ENCODE peak calls at places on chromosomes 3 and 15, in four cellular contexts. L is small intestine, P is upper lobe of right lung, O is kidney epithelial cell. X is an unnamed sample.
A peak's percentile ranks its signal among the peaks of the same experiment; 100 is the strongest.

GRCh38 chr3:5192568-5193319 is 5.2 kb downstream of the EDEM1 start:
- DNase-seq in L (no peak), O (no peak), P (no peak), X (no peak)

GRCh38 chr3:49377483-49377882 is 19.3 kb upstream of the GPX1 start:
- DNase-seq in L (no peak), P (no peak), O (no peak), X (no peak)

GRCh38 chr3:157700405-157700804 is 197.2 kb upstream of the VEPH1 start:
- DNase-seq in P (no peak), O (no peak), L (no peak), X (no peak)

GRCh38 chr3:189042832-189043231 is 128.9 kb upstream of the TPRG1 start:
- DNase-seq in P (no peak), O (no peak), L (no peak), X (no peak)

GRCh38 chr3:54917862-54918261 is 10.0 kb downstream of the LRTM1 start:
- DNase-seq in L (no peak), O (no peak), P (no peak), X (no peak)

GRCh38 chr3:161369531-161369930 is 1.8 kb downstream of the SPTSSB start:
- DNase-seq in L (no peak), O (no peak), P (no peak), X (no peak)

GRCh38 chr15:82066455-82066854 is 20.6 kb upstream of the MEX3B start:
- DNase-seq in O (no peak), P (no peak), L (no peak), X (no peak)

GRCh38 chr3:100982710-100983109 is 10.5 kb downstream of the ABI3BP start:
- DNase-seq in L (no peak), O (no peak), P (peak; percentile 57), X (no peak)

GRCh38 chr3:120636790-120637401 is 40.8 kb downstream of the NDUFB4 start:
- DNase-seq in O (no peak), P (no peak), L (peak; percentile 84), X (no peak)

GRCh38 chr15:43789409-43789808 is 2.7 kb upstream of the SERF2 start:
- DNase-seq in O (no peak), P (no peak), L (no peak), X (no peak)

GRCh38 chr15:48385431-48385830 is 54.2 kb downstream of the DUT start:
- DNase-seq in P (no peak), O (no peak), L (no peak), X (no peak)

GRCh38 chr3:133211449-133211848 is 173.3 kb downstream of the TMEM108 start:
- DNase-seq in P (no peak), L (no peak), O (no peak), X (no peak)

GRCh38 chr3:131543714-131544113 is 40.9 kb upstream of the MRPL3 start:
- DNase-seq in O (no peak), P (no peak), L (peak; percentile 12), X (peak; percentile 67)

GRCh38 chr15:84654689-84655453 is 788 bp upstream of the WDR73 start:
- DNase-seq in P (peak; percentile 89), L (peak; percentile 87), O (no peak), X (peak; percentile 68)

GRCh38 chr15:38196116-38196515 is 56.5 kb upstream of the SPRED1 start:
- DNase-seq in P (no peak), L (no peak), O (no peak), X (no peak)

GRCh38 chr15:65077981-65078352 is 1.4 kb downstream of the KBTBD13 start:
- DNase-seq in L (peak; percentile 93), O (no peak), P (peak; percentile 86), X (no peak)

GRCh38 chr3:143924522-143925381 is 46.9 kb upstream of the DIPK2A start:
- DNase-seq in P (no peak), O (no peak), L (no peak), X (no peak)

GRCh38 chr3:35071768-35072167 is 567.6 kb upstream of the ARPP21 start:
- DNase-seq in O (no peak), P (no peak), L (peak; percentile 58), X (no peak)

GRCh38 chr3:194906229-194906629 is 220.5 kb downstream of the FAM43A start:
- DNase-seq in P (no peak), O (no peak), L (no peak), X (peak; percentile 79)

GRCh38 chr3:85912981-85913380 is 954.2 kb downstream of the CADM2 start:
- DNase-seq in L (no peak), P (no peak), O (peak; percentile 66), X (peak; percentile 34)

GRCh38 chr3:101809178-101810022 is 30.4 kb downstream of the NXPE3 start:
- DNase-seq in L (peak; percentile 54), O (no peak), P (no peak), X (peak; percentile 28)

GRCh38 chr3:135368781-135369180 is 573.7 kb downstream of the EPHB1 start:
- DNase-seq in L (no peak), P (no peak), O (no peak), X (no peak)

GRCh38 chr15:39376371-39376909 is 204.4 kb upstream of the THBS1 start:
- DNase-seq in L (no peak), P (no peak), O (no peak), X (peak; percentile 55)

GRCh38 chr3:149153402-149153801 is 24.0 kb downstream of the HPS3 start:
- DNase-seq in P (no peak), L (no peak), O (no peak), X (no peak)

GRCh38 chr3:32297366-32297765 is 58.9 kb downstream of the CMTM8 start:
- DNase-seq in L (no peak), P (no peak), O (no peak), X (no peak)

GRCh38 chr3:146308682-146309081 is 57.8 kb upstream of the PLSCR4 start:
- DNase-seq in L (no peak), P (no peak), O (no peak), X (no peak)

GRCh38 chr3:144586382-144586781 is 614.8 kb downstream of the DIPK2A start:
- DNase-seq in P (no peak), L (no peak), O (no peak), X (no peak)

GRCh38 chr3:107542665-107543064 is 19.9 kb downstream of the BBX start:
- DNase-seq in L (no peak), O (no peak), P (no peak), X (no peak)

GRCh38 chr3:31041161-31041978 is 146.9 kb upstream of the GADL1 start:
- DNase-seq in L (no peak), O (peak; percentile 98), P (no peak), X (peak; percentile 77)

GRCh38 chr3:17399586-17399985 is 342.8 kb downstream of the TBC1D5 start:
- DNase-seq in P (no peak), O (no peak), L (no peak), X (no peak)

DNA sequence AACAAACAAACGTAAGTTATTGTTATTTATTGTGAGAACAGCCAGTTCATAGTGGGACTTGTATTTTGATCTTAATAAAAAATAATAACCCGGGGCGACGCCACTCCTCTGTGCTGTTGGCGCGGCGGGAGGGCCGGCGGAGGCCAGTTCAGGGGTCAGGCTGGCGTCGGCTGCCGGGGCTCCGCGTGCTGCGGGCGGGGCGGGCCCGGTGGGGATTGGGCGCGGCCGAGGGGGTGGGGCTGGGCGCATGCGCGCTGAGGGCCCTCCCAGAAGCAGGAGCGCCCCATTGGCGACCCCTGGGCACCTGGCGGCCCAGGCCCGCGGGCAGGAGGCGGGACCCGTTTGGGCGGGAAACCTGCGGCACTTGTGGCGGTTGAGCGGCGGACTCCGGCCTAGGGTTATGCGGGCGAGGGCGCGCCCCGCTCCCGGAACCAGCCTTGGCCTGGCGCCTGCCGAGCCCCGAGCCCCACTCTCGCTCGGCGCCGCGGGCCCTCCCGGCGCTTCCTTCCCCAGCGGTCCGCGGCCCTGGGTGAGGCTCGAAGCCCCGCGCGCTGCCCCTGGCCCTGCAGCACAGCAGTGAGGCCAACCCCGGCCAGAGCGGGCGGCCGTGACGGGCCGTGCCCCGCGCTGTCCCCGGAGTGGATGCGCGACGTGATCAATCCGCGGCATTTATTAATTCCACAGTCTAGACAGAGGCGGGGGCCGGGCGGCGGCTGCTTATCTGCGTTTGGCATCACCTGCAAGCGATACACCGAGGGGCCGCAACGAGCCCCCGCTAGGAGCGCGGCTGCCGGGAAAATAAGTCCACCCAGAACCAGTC is 6.0 kb downstream of the ISL2 start:
- DNase-seq in O (no peak), P (no peak), L (peak; percentile 44), X (no peak)
- H3K27me3 ChIP-seq in O (peaks cover 94% of the 10 kb centered on the region), P (peaks cover 100% of the 10 kb centered on the region), L (peaks cover 52% of the 10 kb centered on the region), X (no peaks in the 10 kb centered on the region)

DNA sequence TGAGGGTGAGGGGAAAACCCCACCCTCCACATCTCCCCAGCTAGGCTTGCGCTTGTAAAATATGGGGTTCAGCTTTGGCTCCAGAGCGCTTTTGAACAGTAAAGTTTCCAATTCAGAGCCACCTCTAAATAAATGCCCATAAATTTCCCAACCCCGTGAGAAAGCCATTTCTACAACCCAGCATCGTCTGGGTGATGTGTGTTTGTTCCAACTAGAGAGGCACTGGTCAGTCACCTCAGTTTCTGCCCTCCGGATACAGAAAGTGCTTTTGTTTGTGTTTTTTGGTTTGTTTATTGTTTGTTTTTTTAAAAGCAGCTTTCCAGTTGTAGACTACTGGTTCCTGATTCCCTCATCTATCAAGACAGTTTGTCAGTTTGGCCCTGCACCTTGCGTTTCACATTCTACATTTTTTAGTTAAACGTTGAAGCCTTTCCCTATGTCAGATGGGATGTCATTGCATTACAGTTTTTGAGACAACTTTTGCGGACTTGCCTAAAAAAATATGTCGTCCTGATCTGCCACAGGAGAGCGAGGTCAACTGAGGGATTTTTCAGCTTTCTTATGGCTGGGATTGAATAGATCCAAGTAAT is 15.0 kb upstream of the SOX2 start:
- DNase-seq in L (no peak), O (no peak), P (no peak), X (no peak)
- H3K27me3 ChIP-seq in L (peaks cover 38% of the 10 kb centered on the region), O (peaks cover 52% of the 10 kb centered on the region), P (peaks cover 67% of the 10 kb centered on the region), X (peaks cover 36% of the 10 kb centered on the region)

DNA sequence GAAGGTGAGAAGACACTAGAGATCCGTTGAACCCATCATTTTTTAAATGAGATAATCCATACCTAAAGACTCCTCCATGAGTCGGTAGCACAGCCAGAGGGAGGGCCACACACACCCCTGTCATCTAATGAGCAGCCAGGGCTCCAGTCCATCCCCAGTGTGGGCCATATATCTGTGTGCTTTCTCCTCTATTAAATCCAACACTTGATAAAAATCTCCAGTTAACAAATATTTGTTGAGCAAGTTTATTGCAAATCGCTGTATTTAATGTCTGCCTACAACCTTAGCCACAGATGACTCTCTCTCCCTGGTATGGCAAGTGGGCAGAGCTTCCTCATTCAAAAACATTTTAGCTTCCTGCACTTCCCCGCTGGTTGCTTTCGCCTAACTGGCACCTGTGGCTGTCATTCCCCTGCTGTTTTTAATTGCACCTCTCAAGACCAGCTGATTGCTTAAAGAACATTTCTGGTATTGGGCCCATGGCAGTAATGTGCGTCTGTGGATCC is 82.8 kb downstream of the SMAD3 start:
- DNase-seq in O (peak; percentile 77), P (no peak), L (no peak), X (peak; percentile 65)
- H3K27me3 ChIP-seq in O (no peaks in the 10 kb centered on the region), P (no peaks in the 10 kb centered on the region), L (no peaks in the 10 kb centered on the region), X (no peaks in the 10 kb centered on the region)

DNA sequence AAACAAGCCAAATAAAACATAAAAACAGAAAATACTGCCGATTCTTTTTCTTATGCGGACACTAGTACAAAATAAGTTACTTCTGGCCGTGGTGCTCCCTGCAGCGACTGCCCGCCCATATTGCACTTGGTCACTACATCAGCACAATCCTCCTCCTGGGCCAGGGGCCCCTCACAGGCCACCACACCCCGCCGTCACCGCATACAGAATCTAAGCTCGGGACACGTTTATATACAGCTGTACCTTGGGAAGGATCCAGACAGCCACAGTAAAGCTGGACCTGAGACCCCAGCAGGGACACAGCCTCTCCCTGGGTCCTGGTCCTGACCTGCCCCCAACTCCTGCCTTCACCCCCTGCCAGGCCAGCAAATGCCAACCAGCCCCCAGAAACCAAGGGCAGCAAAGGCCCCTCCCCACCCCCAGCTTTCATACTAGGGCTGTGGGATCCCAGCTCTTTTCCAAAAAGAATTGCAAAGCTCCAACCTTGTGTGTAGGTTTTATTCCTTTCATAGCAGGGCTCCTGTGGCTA is 12.9 kb upstream of the DNAJB8 start:
- DNase-seq in P (no peak), O (no peak), L (no peak), X (no peak)
- H3K27me3 ChIP-seq in P (peaks cover 64% of the 10 kb centered on the region), O (peaks cover 37% of the 10 kb centered on the region), L (peaks cover 27% of the 10 kb centered on the region), X (no peaks in the 10 kb centered on the region)

X was measured in PC-9.